ENCODE peak calls at places on chromosomes 3 and 15, in five cellular contexts. E is IMR-90, A is Peyer's patch, X is heart left ventricle, C is sigmoid colon. Z is an unnamed sample.

GRCh38 chr3:29152379-29152778 is 128.5 kb upstream of the RBMS3 start:
- DNase-seq in E (no peak), A (no peak), X (no peak), C (no peak), Z (no peak)

GRCh38 chr15:47466357-47466756 is 250.9 kb upstream of the SEMA6D start:
- DNase-seq in E (peak; percentile 90), A (no peak), X (no peak), C (no peak), Z (no peak)

GRCh38 chr3:126056123-126056522 is 27.8 kb downstream of the SLC41A3 start:
- DNase-seq in E (no peak), A (no peak), X (no peak), C (no peak), Z (peak; percentile 42)

GRCh38 chr3:184645304-184645703 is 66.6 kb downstream of the MAGEF1 start:
- DNase-seq in E (peak; percentile 20), A (no peak), X (no peak), C (no peak), Z (peak; percentile 74)

GRCh38 chr3:149340310-149340933 is 7.0 kb upstream of the TM4SF18 start:
- DNase-seq in E (peak; percentile 74), A (no peak), X (no peak), C (no peak), Z (no peak)

GRCh38 chr15:68479406-68479805 is 47.4 kb upstream of the ITGA11 start:
- DNase-seq in E (peak; percentile 59), A (no peak), X (no peak), C (peak; percentile 89), Z (no peak)

GRCh38 chr3:63519426-63519825 is 133.0 kb upstream of the SNTN start:
- DNase-seq in E (peak; percentile 5), A (no peak), X (no peak), C (no peak), Z (no peak)

GRCh38 chr15:25849431-25849921 is 13.7 kb downstream of the ATP10A start:
- DNase-seq in E (peak; percentile 83), A (no peak), X (no peak), C (peak; percentile 75), Z (no peak)

GRCh38 chr3:4580346-4581019 is 87.3 kb downstream of the ITPR1 start:
- DNase-seq in E (no peak), A (no peak), X (no peak), C (no peak), Z (no peak)

GRCh38 chr3:81216192-81216591 is 545.3 kb downstream of the GBE1 start:
- DNase-seq in E (peak; percentile 48), A (no peak), X (no peak), C (no peak), Z (no peak)

GRCh38 chr15:89728254-89728653 is 22.8 kb downstream of the MESP1 start:
- DNase-seq in E (no peak), A (no peak), X (no peak), C (no peak), Z (no peak)

GRCh38 chr3:155495387-155495786 is 201.9 kb upstream of the STRIT1 start:
- DNase-seq in E (peak; percentile 0), A (no peak), X (no peak), C (no peak), Z (no peak)

GRCh38 chr3:107235923-107236315 is 141.3 kb upstream of the CCDC54 start:
- DNase-seq in E (peak; percentile 89), A (no peak), X (no peak), C (peak; percentile 64), Z (no peak)

GRCh38 chr3:134065836-134066538 is 36.3 kb upstream of the SLCO2A1 start:
- DNase-seq in E (no peak), A (no peak), X (no peak), C (no peak), Z (no peak)

GRCh38 chr15:81312790-81313543 is 11.0 kb downstream of the STARD5 start:
- DNase-seq in E (peak; percentile 99), A (peak; percentile 29), X (no peak), C (peak; percentile 96), Z (peak; percentile 33)

GRCh38 chr3:187975571-187976360 is 178.2 kb upstream of the LPP start:
- DNase-seq in E (no peak), A (no peak), X (no peak), C (no peak), Z (no peak)

GRCh38 chr15:64528871-64529270 is 68.5 kb downstream of the ZNF609 start:
- DNase-seq in E (no peak), A (no peak), X (no peak), C (no peak), Z (no peak)

GRCh38 chr3:117628896-117629295 is 919.3 kb downstream of the TUSC7 start:
- DNase-seq in E (peak; percentile 92), A (no peak), X (no peak), C (peak; percentile 72), Z (no peak)

GRCh38 chr3:10928961-10929471 is 63.5 kb upstream of the SLC6A1 start:
- DNase-seq in E (no peak), A (no peak), X (no peak), C (no peak), Z (peak; percentile 2)

GRCh38 chr3:12392101-12392878 is 92.0 kb upstream of the TSEN2 start:
- DNase-seq in E (no peak), A (no peak), X (no peak), C (no peak), Z (no peak)

GRCh38 chr3:20511863-20512262 is 325.9 kb upstream of the SGO1 start:
- DNase-seq in E (peak; percentile 58), A (no peak), X (no peak), C (no peak), Z (no peak)

GRCh38 chr3:130480736-130481135 is 36.2 kb upstream of the COL6A6 start:
- DNase-seq in E (peak; percentile 28), A (no peak), X (no peak), C (no peak), Z (no peak)

GRCh38 chr15:85753261-85753660 is 41.5 kb downstream of the KLHL25 start:
- DNase-seq in E (no peak), A (no peak), X (no peak), C (no peak), Z (no peak)

GRCh38 chr15:90145761-90146160 is 43.5 kb upstream of the IDH2 start:
- DNase-seq in E (no peak), A (no peak), X (no peak), C (no peak), Z (no peak)

GRCh38 chr15:43488790-43489585 is 4.0 kb downstream of the TP53BP1 start:
- DNase-seq in E (peak; percentile 25), A (no peak), X (no peak), C (no peak), Z (no peak)

GRCh38 chr3:194136519-194137313 is 768 bp downstream of the HES1 start:
- DNase-seq in E (peak; percentile 81), A (peak; percentile 31), X (peak; percentile 79), C (peak; percentile 91), Z (peak; percentile 40)

GRCh38 chr3:59772416-59773408 is 722.9 kb upstream of the CFAP20DC start:
- DNase-seq in E (no peak), A (peak; percentile 18), X (no peak), C (no peak), Z (no peak)

GRCh38 chr15:60901647-60902046 is 327.5 kb downstream of the RORA start:
- DNase-seq in E (no peak), A (no peak), X (no peak), C (no peak), Z (no peak)

GRCh38 chr3:98564282-98565005 is 29.0 kb downstream of the CPOX start:
- DNase-seq in E (no peak), A (no peak), X (no peak), C (no peak), Z (no peak)
- TF ChIP-seq POLR2A in E (no peak), A (no peak), X (no peak), C (no peak), Z (no peak)

GRCh38 chr3:30683769-30684168 is 77.4 kb downstream of the TGFBR2 start:
- DNase-seq in E (no peak), A (no peak), X (no peak), C (no peak), Z (no peak)
- H3K4me1 ChIP-seq in E (peaks cover 24% of the 10 kb centered on the region), A (peaks cover 40% of the 10 kb centered on the region), X (peaks cover 94% of the 10 kb centered on the region), C (peaks cover 98% of the 10 kb centered on the region), Z (peaks cover 81% of the 10 kb centered on the region)

GRCh38 chr3:186614597-186615483 is 2.0 kb downstream of the AHSG start:
- DNase-seq in E (peak; percentile 66), A (peak; percentile 72), X (peak; percentile 77), C (peak; percentile 77), Z (no peak)

GRCh38 chr3:186614266-186614596 is 1.4 kb downstream of the AHSG start:
- DNase-seq in E (no peak), A (no peak), X (no peak), C (no peak), Z (no peak)

GRCh38 chr3:186612065-186612464 is 795 bp upstream of the AHSG start:
- DNase-seq in E (no peak), A (no peak), X (no peak), C (no peak), Z (no peak)

GRCh38 chr3:186613637-186614265 is 891 bp downstream of the AHSG start:
- DNase-seq in E (no peak), A (no peak), X (no peak), C (no peak), Z (no peak)

DNA sequence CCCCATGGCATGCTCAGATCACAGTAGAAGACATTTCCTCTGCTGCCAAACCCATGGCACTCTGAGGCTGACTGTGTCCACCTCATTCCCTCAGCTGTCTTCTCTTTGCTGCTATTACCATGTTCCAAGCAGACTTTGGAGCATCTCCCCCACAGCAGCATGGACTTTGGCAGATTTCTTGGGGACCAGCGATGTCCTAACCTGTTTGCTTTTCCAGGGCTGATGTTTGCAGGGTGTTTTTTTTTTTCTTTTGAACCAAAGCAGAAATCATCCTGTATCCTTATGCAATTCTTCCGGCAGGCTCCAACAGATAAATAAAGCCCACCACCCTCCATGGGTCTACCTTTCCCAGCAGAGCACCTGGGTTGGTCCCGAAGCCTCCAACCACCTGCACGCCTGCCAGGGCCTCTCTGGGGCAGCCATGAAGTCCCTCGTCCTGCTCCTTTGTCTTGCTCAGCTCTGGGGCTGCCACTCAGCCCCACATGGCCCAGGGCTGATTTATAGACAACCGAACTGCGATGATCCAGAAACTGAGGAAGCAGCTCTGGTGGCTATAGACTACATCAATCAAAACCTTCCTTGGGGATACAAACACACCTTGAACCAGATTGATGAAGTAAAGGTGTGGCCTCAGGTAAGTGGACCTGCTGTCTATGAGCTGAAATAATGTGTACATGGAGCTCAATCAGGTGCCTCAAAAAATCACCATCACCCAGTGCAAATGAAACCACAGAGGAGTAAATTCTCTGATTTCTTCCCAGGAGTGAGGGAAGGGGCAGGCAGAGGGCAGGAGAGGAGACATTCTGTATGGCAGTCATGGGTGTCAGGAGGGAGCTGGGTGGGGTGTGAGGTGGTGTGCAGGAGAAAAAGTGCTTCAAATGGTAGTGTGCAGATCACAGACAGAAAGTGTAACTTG is at the start of gene AHSG:
- DNase-seq in E (no peak), A (no peak), X (no peak), C (no peak), Z (no peak)
- TF ChIP-seq POLR2A in E (no peak), A (no peak), X (no peak), C (no peak), Z (no peak)

GRCh38 chr15:67104453-67104852 is 39.1 kb downstream of the SMAD3 start:
- DNase-seq in E (no peak), A (no peak), X (no peak), C (no peak), Z (no peak)

GRCh38 chr15:67105065-67105951 is 39.9 kb downstream of the SMAD3 start:
- DNase-seq in E (peak; percentile 99), A (no peak), X (no peak), C (peak; percentile 83), Z (no peak)

GRCh38 chr15:67103021-67103420 is 37.6 kb downstream of the SMAD3 start:
- DNase-seq in E (no peak), A (no peak), X (no peak), C (no peak), Z (no peak)

GRCh38 chr15:67103432-67103831 is 38.0 kb downstream of the SMAD3 start:
- DNase-seq in E (no peak), A (no peak), X (no peak), C (no peak), Z (no peak)

GRCh38 chr15:67103869-67104268 is 38.5 kb downstream of the SMAD3 start:
- DNase-seq in E (no peak), A (no peak), X (no peak), C (no peak), Z (no peak)
- H3K4me1 ChIP-seq in E (peaks cover 70% of the 10 kb centered on the region), A (peaks cover 68% of the 10 kb centered on the region), X (peaks cover 90% of the 10 kb centered on the region), C (peaks cover 93% of the 10 kb centered on the region), Z (peaks cover 70% of the 10 kb centered on the region)

Z was measured in upper lobe of left lung.